ENCODE peak calls at places on chromosome 15, in five cellular contexts. One of them, this sample, is unnamed.

GRCh38 chr15:80070840-80071239 is 11.4 kb downstream of the ZFAND6 start:
- DNase-seq in H1: no peak
- DNase-seq in IMR-90: peak
- DNase-seq in A549: no peak
- DNase-seq in HepG2: peak
- DNase-seq in this sample: no peak

GRCh38 chr15:67373266-67373665 is 118.7 kb downstream of the IQCH start:
- DNase-seq in IMR-90: no peak
- DNase-seq in H1: no peak
- DNase-seq in HepG2: no peak
- DNase-seq in A549: no peak
- DNase-seq in this sample: no peak

GRCh38 chr15:27486036-27486435 is 515.1 kb downstream of the GABRG3 start:
- DNase-seq in IMR-90: no peak
- DNase-seq in H1: no peak
- DNase-seq in A549: no peak
- DNase-seq in HepG2: no peak
- DNase-seq in this sample: no peak

GRCh38 chr15:40776537-40777141 is 6.9 kb downstream of the C15orf62 start:
- DNase-seq in HepG2: no peak
- DNase-seq in H1: no peak
- DNase-seq in IMR-90: peak
- DNase-seq in A549: no peak
- DNase-seq in this sample: no peak

GRCh38 chr15:33194237-33194636 is 277 bp downstream of the FMN1 start:
- DNase-seq in A549: no peak
- DNase-seq in HepG2: no peak
- DNase-seq in IMR-90: no peak
- DNase-seq in H1: no peak
- DNase-seq in this sample: peak

GRCh38 chr15:85618956-85619491 is 175.7 kb downstream of the KLHL25 start:
- DNase-seq in HepG2: no peak
- DNase-seq in H1: no peak
- DNase-seq in A549: no peak
- DNase-seq in IMR-90: peak
- DNase-seq in this sample: no peak

GRCh38 chr15:61880079-61880478 is 180.2 kb downstream of the VPS13C start:
- DNase-seq in HepG2: no peak
- DNase-seq in IMR-90: no peak
- DNase-seq in H1: no peak
- DNase-seq in A549: no peak
- DNase-seq in this sample: no peak

GRCh38 chr15:73906346-73907017 is 19.8 kb upstream of the LOXL1 start:
- DNase-seq in A549: no peak
- DNase-seq in H1: no peak
- DNase-seq in HepG2: no peak
- DNase-seq in IMR-90: peak
- DNase-seq in this sample: no peak

GRCh38 chr15:34581043-34581365 is 2.4 kb downstream of the GOLGA8B start:
- DNase-seq in H1: no peak
- DNase-seq in HepG2: no peak
- DNase-seq in A549: no peak
- DNase-seq in IMR-90: no peak
- DNase-seq in this sample: no peak

GRCh38 chr15:68258684-68259083 is 18.9 kb upstream of the FEM1B start:
- DNase-seq in A549: no peak
- DNase-seq in HepG2: no peak
- DNase-seq in IMR-90: no peak
- DNase-seq in H1: no peak
- DNase-seq in this sample: no peak

GRCh38 chr15:79858469-79858868 is 38.3 kb downstream of the MTHFS start:
- DNase-seq in H1: no peak
- DNase-seq in IMR-90: no peak
- DNase-seq in HepG2: no peak
- DNase-seq in A549: no peak
- DNase-seq in this sample: no peak

GRCh38 chr15:31302029-31302657 is 24.5 kb upstream of the KLF13 start:
- DNase-seq in H1: no peak
- DNase-seq in IMR-90: no peak
- DNase-seq in HepG2: no peak
- DNase-seq in A549: no peak
- DNase-seq in this sample: no peak

GRCh38 chr15:29900237-29901189 is 78.2 kb upstream of the TJP1 start:
- DNase-seq in H1: no peak
- DNase-seq in IMR-90: no peak
- DNase-seq in HepG2: no peak
- DNase-seq in A549: no peak
- DNase-seq in this sample: no peak

GRCh38 chr15:29670945-29671307 is 151.3 kb downstream of the TJP1 start:
- DNase-seq in H1: no peak
- DNase-seq in HepG2: peak
- DNase-seq in A549: peak
- DNase-seq in IMR-90: peak
- DNase-seq in this sample: no peak

GRCh38 chr15:73341886-73342600 is 26.7 kb downstream of the HCN4 start:
- DNase-seq in HepG2: no peak
- DNase-seq in A549: no peak
- DNase-seq in H1: no peak
- DNase-seq in IMR-90: no peak
- DNase-seq in this sample: no peak

GRCh38 chr15:26531489-26531888 is 241.4 kb downstream of the GABRB3 start:
- DNase-seq in H1: no peak
- DNase-seq in HepG2: no peak
- DNase-seq in IMR-90: no peak
- DNase-seq in A549: no peak
- DNase-seq in this sample: no peak

GRCh38 chr15:63038926-63039673 is 3.4 kb upstream of the TPM1 start:
- DNase-seq in HepG2: no peak
- DNase-seq in A549: no peak
- DNase-seq in H1: no peak
- DNase-seq in IMR-90: peak
- DNase-seq in this sample: no peak

GRCh38 chr15:70023769-70024491 is 73.8 kb downstream of the TLE3 start:
- DNase-seq in H1: no peak
- DNase-seq in IMR-90: peak
- DNase-seq in HepG2: no peak
- DNase-seq in A549: no peak
- DNase-seq in this sample: no peak
- TF ChIP-seq MAFK in H1: no peak
- TF ChIP-seq MAFK in IMR-90: no peak
- TF ChIP-seq MAFK in HepG2: no peak
- TF ChIP-seq MAFK in A549: no peak
- TF ChIP-seq MAFK in this sample: no peak

GRCh38 chr15:70475921-70476320 is 287.4 kb downstream of the UACA start:
- DNase-seq in A549: no peak
- DNase-seq in IMR-90: no peak
- DNase-seq in H1: no peak
- DNase-seq in HepG2: no peak
- DNase-seq in this sample: no peak

GRCh38 chr15:70475439-70475781 is 287.9 kb downstream of the UACA start:
- DNase-seq in HepG2: no peak
- DNase-seq in A549: no peak
- DNase-seq in IMR-90: no peak
- DNase-seq in H1: no peak
- DNase-seq in this sample: no peak

GRCh38 chr15:70473623-70474366 is 289.6 kb downstream of the UACA start:
- DNase-seq in IMR-90: no peak
- DNase-seq in H1: no peak
- DNase-seq in HepG2: no peak
- DNase-seq in A549: no peak
- DNase-seq in this sample: no peak

GRCh38 chr15:70474367-70474681 is 289.0 kb downstream of the UACA start:
- DNase-seq in H1: no peak
- DNase-seq in A549: no peak
- DNase-seq in IMR-90: no peak
- DNase-seq in HepG2: no peak
- DNase-seq in this sample: no peak

GRCh38 chr15:70474682-70475438 is 288.5 kb downstream of the UACA start:
- DNase-seq in H1: no peak
- DNase-seq in A549: peak
- DNase-seq in HepG2: no peak
- DNase-seq in IMR-90: peak
- DNase-seq in this sample: no peak
- TF ChIP-seq MAFK in H1: no peak
- TF ChIP-seq MAFK in A549: peak
- TF ChIP-seq MAFK in HepG2: no peak
- TF ChIP-seq MAFK in IMR-90: peak
- TF ChIP-seq MAFK in this sample: no peak

DNA sequence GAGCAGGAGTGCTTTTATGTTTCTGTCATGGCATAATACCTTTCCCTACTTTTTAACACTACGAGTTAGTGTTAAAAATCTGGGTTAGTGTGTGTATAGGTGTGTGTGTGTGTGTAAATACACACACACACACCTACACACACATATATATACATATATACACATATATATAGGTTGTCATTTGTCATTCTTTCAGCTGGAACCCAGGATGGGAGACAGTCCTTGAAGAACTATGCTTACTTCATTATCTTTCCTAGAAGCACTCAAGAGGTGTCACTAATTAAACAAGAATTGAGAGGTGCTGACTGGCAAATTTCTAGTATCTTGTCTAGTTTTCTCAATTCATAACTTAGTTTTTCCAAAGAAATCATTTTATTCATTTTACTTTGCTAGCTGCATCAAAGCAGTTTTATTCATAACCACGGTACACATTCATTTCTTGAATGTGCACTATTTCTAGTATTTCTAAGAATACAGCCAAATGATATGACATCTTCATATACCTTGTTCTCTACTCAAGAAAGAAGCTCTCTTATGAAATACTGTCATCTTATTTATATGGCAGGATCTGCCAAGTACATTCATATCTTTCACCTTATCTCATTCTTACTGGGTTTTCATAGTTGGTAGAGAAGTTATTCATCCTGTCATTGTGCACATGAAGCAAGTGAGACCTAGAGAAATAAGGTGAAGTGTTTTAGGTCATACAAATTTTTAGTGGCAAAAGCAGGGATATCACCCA is 46.6 kb downstream of the ISL2 start:
- DNase-seq in HepG2: no peak
- DNase-seq in IMR-90: no peak
- DNase-seq in A549: no peak
- DNase-seq in H1: no peak
- DNase-seq in this sample: no peak
- TF ChIP-seq MAFK in HepG2: no peak
- TF ChIP-seq MAFK in IMR-90: no peak
- TF ChIP-seq MAFK in A549: peak
- TF ChIP-seq MAFK in H1: no peak
- TF ChIP-seq MAFK in this sample: no peak

GRCh38 chr15:51623386-51623938 is 891 bp upstream of the DMXL2 start:
- DNase-seq in HepG2: no peak
- DNase-seq in A549: no peak
- DNase-seq in H1: no peak
- DNase-seq in IMR-90: no peak
- DNase-seq in this sample: peak
- TF ChIP-seq MAFK in HepG2: no peak
- TF ChIP-seq MAFK in A549: peak
- TF ChIP-seq MAFK in H1: no peak
- TF ChIP-seq MAFK in IMR-90: no peak
- TF ChIP-seq MAFK in this sample: peak